ENCODE peak calls at places on chromosome 15, in ten cellular contexts. C is right atrium auricular region; G is psoas muscle; J is cardiac muscle cell; Y is Peyer's patch; Z is SK-N-SH; I is GM23338; H is effector memory CD4-positive, alpha-beta T cell; S is sigmoid colon; O is neuronal stem cell. B is an unnamed sample.

GRCh38 chr15:88803241-88803919 is at the start of gene ACAN:
- DNase-seq in C (no peak), G (no peak), J (no peak), Y (no peak), Z (peak), I (peak), H (no peak), S (no peak), O (peak), B (no peak)

GRCh38 chr15:38536201-38536676 is 28.4 kb downstream of the RASGRP1 start:
- DNase-seq in C (peak), G (peak), J (peak), Y (no peak), Z (no peak), I (no peak), H (no peak), S (peak), O (no peak), B (no peak)

GRCh38 chr15:76337739-76338554 is 1.4 kb downstream of the ISL2 start:
- DNase-seq in C (no peak), G (no peak), J (no peak), Y (no peak), Z (peak), I (peak), H (no peak), S (no peak), O (peak), B (peak)

GRCh38 chr15:92930061-92930460 is 29.9 kb downstream of the CHD2 start:
- DNase-seq in C (no peak), G (no peak), J (no peak), Y (no peak), Z (no peak), I (no peak), H (no peak), S (no peak), O (no peak), B (no peak)

GRCh38 chr15:48602358-48603122 is 43.0 kb downstream of the FBN1 start:
- DNase-seq in C (no peak), G (no peak), J (peak), Y (no peak), Z (no peak), I (peak), H (no peak), S (no peak), O (no peak), B (no peak)

GRCh38 chr15:73928241-73928579 is 1.9 kb downstream of the LOXL1 start:
- DNase-seq in C (no peak), G (peak), J (no peak), Y (no peak), Z (no peak), I (no peak), H (no peak), S (no peak), O (no peak), B (no peak)

GRCh38 chr15:100667405-100668320 is 65.3 kb downstream of the ASB7 start:
- DNase-seq in C (no peak), G (no peak), J (peak), Y (no peak), Z (peak), I (no peak), H (no peak), S (peak), O (no peak), B (no peak)

GRCh38 chr15:49423021-49423420 is at the start of gene FGF7:
- DNase-seq in C (no peak), G (no peak), J (peak), Y (no peak), Z (no peak), I (peak), H (no peak), S (peak), O (peak), B (no peak)

GRCh38 chr15:59545573-59545972 is 66.0 kb upstream of the GCNT3 start:
- DNase-seq in C (no peak), G (no peak), J (no peak), Y (no peak), Z (no peak), I (no peak), H (no peak), S (peak), O (no peak), B (no peak)

GRCh38 chr15:82036461-82036860 is 9.4 kb downstream of the MEX3B start:
- DNase-seq in C (no peak), G (no peak), J (no peak), Y (no peak), Z (no peak), I (no peak), H (no peak), S (no peak), O (no peak), B (no peak)

GRCh38 chr15:58758141-58758540 is 8.6 kb upstream of the ADAM10 start:
- DNase-seq in C (no peak), G (no peak), J (peak), Y (no peak), Z (peak), I (no peak), H (no peak), S (no peak), O (no peak), B (peak)

GRCh38 chr15:52326758-52327157 is 31.2 kb upstream of the MYO5C start:
- DNase-seq in C (no peak), G (no peak), J (peak), Y (no peak), Z (no peak), I (no peak), H (no peak), S (no peak), O (no peak), B (no peak)

GRCh38 chr15:39594764-39595620 is 14.1 kb downstream of the THBS1 start:
- DNase-seq in C (no peak), G (no peak), J (peak), Y (no peak), Z (no peak), I (no peak), H (no peak), S (no peak), O (no peak), B (no peak)

GRCh38 chr15:41914406-41914805 is 20.6 kb upstream of the SPTBN5 start:
- DNase-seq in C (no peak), G (no peak), J (no peak), Y (no peak), Z (no peak), I (no peak), H (no peak), S (no peak), O (no peak), B (no peak)

GRCh38 chr15:56523521-56523920 is 58.6 kb upstream of the MNS1 start:
- DNase-seq in C (no peak), G (no peak), J (no peak), Y (no peak), Z (no peak), I (no peak), H (no peak), S (no peak), O (no peak), B (no peak)

GRCh38 chr15:74823324-74823723 is 3.1 kb upstream of the CPLX3 start:
- DNase-seq in C (no peak), G (no peak), J (no peak), Y (no peak), Z (no peak), I (no peak), H (no peak), S (no peak), O (no peak), B (no peak)

GRCh38 chr15:64681424-64682024 is 93.9 kb downstream of the RBPMS2 start:
- DNase-seq in C (no peak), G (no peak), J (peak), Y (no peak), Z (peak), I (peak), H (no peak), S (no peak), O (peak), B (no peak)

GRCh38 chr15:25179673-25180511 is 225.1 kb downstream of the SNRPN start:
- DNase-seq in C (peak), G (peak), J (no peak), Y (no peak), Z (no peak), I (no peak), H (no peak), S (peak), O (no peak), B (no peak)

GRCh38 chr15:83571820-83572707 is 81.9 kb upstream of the ADAMTSL3 start:
- DNase-seq in C (no peak), G (no peak), J (peak), Y (no peak), Z (peak), I (peak), H (no peak), S (no peak), O (peak), B (no peak)

GRCh38 chr15:22955544-22956085 is 24.6 kb downstream of the CYFIP1 start:
- DNase-seq in C (no peak), G (no peak), J (no peak), Y (peak), Z (no peak), I (no peak), H (no peak), S (peak), O (no peak), B (no peak)

GRCh38 chr15:31308185-31308639 is 18.4 kb upstream of the KLF13 start:
- DNase-seq in C (peak), G (no peak), J (no peak), Y (no peak), Z (no peak), I (peak), H (no peak), S (no peak), O (no peak), B (no peak)

GRCh38 chr15:77830041-77830440 is 197.3 kb upstream of the LINGO1 start:
- DNase-seq in C (no peak), G (peak), J (peak), Y (no peak), Z (no peak), I (no peak), H (no peak), S (no peak), O (no peak), B (no peak)

GRCh38 chr15:58748040-58748786 is 1.3 kb downstream of the ADAM10 start:
- DNase-seq in C (no peak), G (no peak), J (no peak), Y (peak), Z (no peak), I (no peak), H (no peak), S (no peak), O (no peak), B (peak)

GRCh38 chr15:71780349-71780976 is 29.9 kb upstream of the NR2E3 start:
- DNase-seq in C (peak), G (no peak), J (peak), Y (peak), Z (peak), I (peak), H (no peak), S (no peak), O (peak), B (peak)

GRCh38 chr15:75761446-75762356 is 49.1 kb upstream of the CSPG4 start:
- DNase-seq in C (no peak), G (no peak), J (no peak), Y (no peak), Z (no peak), I (no peak), H (no peak), S (no peak), O (no peak), B (no peak)

GRCh38 chr15:92519709-92520108 is 126.0 kb downstream of the ST8SIA2 start:
- DNase-seq in C (no peak), G (no peak), J (no peak), Y (no peak), Z (no peak), I (no peak), H (no peak), S (no peak), O (no peak), B (no peak)

GRCh38 chr15:38243278-38243677 is 9.4 kb upstream of the SPRED1 start:
- DNase-seq in C (no peak), G (no peak), J (no peak), Y (no peak), Z (no peak), I (no peak), H (no peak), S (no peak), O (no peak), B (no peak)

GRCh38 chr15:78944202-78944625 is 632 bp downstream of the CTSH start:
- DNase-seq in C (no peak), G (no peak), J (no peak), Y (peak), Z (no peak), I (no peak), H (no peak), S (no peak), O (no peak), B (no peak)

GRCh38 chr15:100728371-100729201 is 126.2 kb downstream of the ASB7 start:
- DNase-seq in C (no peak), G (no peak), J (no peak), Y (no peak), Z (peak), I (no peak), H (no peak), S (no peak), O (no peak), B (no peak)

GRCh38 chr15:65077981-65078352 is 1.4 kb downstream of the KBTBD13 start:
- DNase-seq in C (no peak), G (peak), J (peak), Y (peak), Z (peak), I (peak), H (no peak), S (peak), O (no peak), B (peak)

GRCh38 chr15:87874896-87875661 is 381.5 kb downstream of the NTRK3 start:
- DNase-seq in C (no peak), G (peak), J (peak), Y (no peak), Z (peak), I (peak), H (no peak), S (peak), O (peak), B (no peak)

GRCh38 chr15:92014461-92015030 is 161.0 kb downstream of the SLCO3A1 start:
- DNase-seq in C (no peak), G (no peak), J (peak), Y (no peak), Z (no peak), I (no peak), H (no peak), S (no peak), O (no peak), B (no peak)

GRCh38 chr15:98649621-98649995 is 1.3 kb downstream of the IGF1R start:
- DNase-seq in C (no peak), G (peak), J (no peak), Y (no peak), Z (peak), I (no peak), H (no peak), S (peak), O (no peak), B (peak)
- H3K4me3 ChIP-seq in C (peak), G (peak), J (peak), Y (peak), Z (peak), I (peak), H (peak), S (peak), O (peak), B (peak)

GRCh38 chr15:96344706-96345559 is 14.4 kb downstream of the NR2F2 start:
- DNase-seq in C (no peak), G (peak), J (no peak), Y (no peak), Z (no peak), I (peak), H (no peak), S (peak), O (no peak), B (no peak)

GRCh38 chr15:96342611-96343528 is 12.4 kb downstream of the NR2F2 start:
- DNase-seq in C (peak), G (no peak), J (peak), Y (no peak), Z (no peak), I (peak), H (no peak), S (no peak), O (no peak), B (no peak)

GRCh38 chr15:96344120-96344705 is 13.7 kb downstream of the NR2F2 start:
- DNase-seq in C (no peak), G (no peak), J (no peak), Y (no peak), Z (no peak), I (peak), H (no peak), S (no peak), O (no peak), B (no peak)

GRCh38 chr15:96342143-96342466 is 11.6 kb downstream of the NR2F2 start:
- DNase-seq in C (no peak), G (no peak), J (no peak), Y (no peak), Z (no peak), I (no peak), H (no peak), S (no peak), O (no peak), B (no peak)

GRCh38 chr15:96343529-96344072 is 13.1 kb downstream of the NR2F2 start:
- DNase-seq in C (no peak), G (peak), J (no peak), Y (no peak), Z (no peak), I (peak), H (no peak), S (no peak), O (no peak), B (no peak)
- H3K27ac ChIP-seq in C (peak), G (peak), J (no peak), Y (peak), Z (no peak), I (no peak), H (no peak), S (peak), O (no peak), B (no peak)

GRCh38 chr15:62223020-62223419 is 57.9 kb upstream of the C2CD4B start:
- DNase-seq in C (no peak), G (no peak), J (no peak), Y (no peak), Z (no peak), I (no peak), H (no peak), S (no peak), O (no peak), B (peak)
- H3K4me3 ChIP-seq in C (no peak), G (no peak), J (no peak), Y (no peak), Z (no peak), I (no peak), H (no peak), S (no peak), O (no peak), B (peak)

GRCh38 chr15:43190178-43190577 is 5.0 kb downstream of the CCNDBP1 start:
- DNase-seq in C (no peak), G (peak), J (peak), Y (no peak), Z (no peak), I (no peak), H (no peak), S (no peak), O (no peak), B (no peak)
- H3K27ac ChIP-seq in C (peak), G (peak), J (no peak), Y (no peak), Z (no peak), I (no peak), H (no peak), S (no peak), O (no peak), B (no peak)

GRCh38 chr15:81002254-81003022 is 1.7 kb downstream of the TLNRD1 start:
- DNase-seq in C (no peak), G (peak), J (peak), Y (no peak), Z (no peak), I (peak), H (no peak), S (no peak), O (no peak), B (no peak)

GRCh38 chr15:81002004-81002253 is 1.2 kb downstream of the TLNRD1 start:
- DNase-seq in C (no peak), G (no peak), J (no peak), Y (no peak), Z (peak), I (no peak), H (no peak), S (no peak), O (no peak), B (no peak)

GRCh38 chr15:81000626-81001179 is at the start of gene TLNRD1:
- DNase-seq in C (peak), G (peak), J (peak), Y (peak), Z (peak), I (peak), H (peak), S (peak), O (peak), B (peak)

GRCh38 chr15:81001180-81002003 is 669 bp downstream of the TLNRD1 start:
- DNase-seq in C (peak), G (peak), J (peak), Y (peak), Z (peak), I (peak), H (peak), S (peak), O (peak), B (peak)

DNA sequence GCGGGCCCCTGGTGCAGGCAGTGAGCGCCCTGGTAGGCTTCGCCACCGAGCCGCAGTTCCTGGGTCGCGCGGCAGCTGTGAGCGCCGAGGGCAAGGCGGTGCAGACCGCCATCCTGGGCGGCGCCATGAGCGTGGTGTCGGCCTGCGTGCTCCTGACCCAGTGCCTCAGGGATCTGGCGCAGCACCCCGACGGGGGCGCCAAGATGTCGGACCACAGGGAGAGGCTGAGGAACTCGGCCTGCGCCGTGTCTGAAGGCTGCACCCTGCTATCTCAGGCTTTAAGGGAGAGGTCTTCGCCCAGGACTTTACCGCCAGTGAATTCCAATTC is 2.3 kb downstream of the TLNRD1 start:
- DNase-seq in C (no peak), G (no peak), J (no peak), Y (no peak), Z (no peak), I (no peak), H (no peak), S (no peak), O (no peak), B (no peak)
- H3K4me3 ChIP-seq in C (peak), G (peak), J (no peak), Y (peak), Z (no peak), I (peak), H (no peak), S (peak), O (no peak), B (peak)

GRCh38 chr15:67948215-67948614 is 105.9 kb upstream of the PIAS1 start:
- DNase-seq in C (no peak), G (no peak), J (no peak), Y (no peak), Z (no peak), I (no peak), H (no peak), S (no peak), O (no peak), B (no peak)

GRCh38 chr15:67945951-67946700 is 106.3 kb upstream of the RNU6-1 start:
- DNase-seq in C (no peak), G (no peak), J (peak), Y (no peak), Z (no peak), I (peak), H (no peak), S (no peak), O (peak), B (no peak)

GRCh38 chr15:67947254-67948039 is 106.7 kb upstream of the PIAS1 start:
- DNase-seq in C (no peak), G (no peak), J (no peak), Y (no peak), Z (no peak), I (no peak), H (no peak), S (no peak), O (no peak), B (no peak)

GRCh38 chr15:67945131-67945530 is 105.3 kb upstream of the RNU6-1 start:
- DNase-seq in C (no peak), G (no peak), J (no peak), Y (no peak), Z (no peak), I (no peak), H (no peak), S (no peak), O (no peak), B (no peak)

GRCh38 chr15:67946701-67947100 is 106.9 kb upstream of the RNU6-1 start:
- DNase-seq in C (no peak), G (no peak), J (no peak), Y (no peak), Z (no peak), I (peak), H (no peak), S (no peak), O (no peak), B (no peak)
- H3K27ac ChIP-seq in C (peak), G (no peak), J (no peak), Y (no peak), Z (no peak), I (peak), H (no peak), S (no peak), O (peak), B (no peak)

GRCh38 chr15:69793783-69794451 is 303.8 kb downstream of the TLE3 start:
- DNase-seq in C (peak), G (no peak), J (no peak), Y (no peak), Z (no peak), I (no peak), H (no peak), S (no peak), O (no peak), B (no peak)

GRCh38 chr15:69793436-69793782 is 304.3 kb downstream of the TLE3 start:
- DNase-seq in C (peak), G (no peak), J (no peak), Y (no peak), Z (no peak), I (no peak), H (no peak), S (no peak), O (no peak), B (no peak)

GRCh38 chr15:69795601-69796000 is 302.1 kb downstream of the TLE3 start:
- DNase-seq in C (peak), G (no peak), J (no peak), Y (no peak), Z (no peak), I (no peak), H (no peak), S (no peak), O (no peak), B (no peak)

GRCh38 chr15:69792823-69793222 is 304.9 kb downstream of the TLE3 start:
- DNase-seq in C (peak), G (no peak), J (no peak), Y (no peak), Z (no peak), I (no peak), H (no peak), S (no peak), O (no peak), B (no peak)

GRCh38 chr15:69794643-69795461 is 302.9 kb downstream of the TLE3 start:
- DNase-seq in C (peak), G (no peak), J (peak), Y (no peak), Z (no peak), I (peak), H (no peak), S (peak), O (no peak), B (no peak)
- H3K4me3 ChIP-seq in C (no peak), G (no peak), J (no peak), Y (no peak), Z (no peak), I (no peak), H (no peak), S (no peak), O (no peak), B (no peak)

B was measured in CD4-positive, CD25-positive, alpha-beta regulatory T cell.